ENCODE peak calls at places on chromosomes 13 and 19, in ten cellular contexts. C is suprapubic skin, U is GM12865, K is NB4, P is OCI-LY7, J is natural killer cell, D is AG04449, N is breast epithelium, F is epithelial cell of esophagus, Q is IMR-90. T is an unnamed sample.

GRCh38 chr13:111658150-111659100 is 338.0 kb downstream of the TEX29 start:
- DNase-seq in C (no peak), U (no peak), K (peak; percentile 50), P (no peak), J (no peak), D (no peak), N (no peak), F (no peak), Q (no peak), T (no peak)

GRCh38 chr13:112812306-112813034 is 122.6 kb downstream of the ATP11A start:
- DNase-seq in C (peak; percentile 52), U (no peak), K (no peak), P (no peak), J (no peak), D (no peak), N (no peak), F (no peak), Q (no peak), T (no peak)

GRCh38 chr13:99404005-99404755 is 97.0 kb upstream of the GPR183 start:
- DNase-seq in C (peak; percentile 55), U (no peak), K (no peak), P (no peak), J (no peak), D (no peak), N (no peak), F (peak; percentile 43), Q (no peak), T (no peak)

GRCh38 chr13:41791056-41791455 is 169.9 kb downstream of the VWA8 start:
- DNase-seq in C (no peak), U (no peak), K (no peak), P (no peak), J (no peak), D (no peak), N (no peak), F (no peak), Q (peak; percentile 24), T (no peak)

GRCh38 chr13:32330438-32330837 is 15.1 kb downstream of the BRCA2 start:
- DNase-seq in C (no peak), U (no peak), K (no peak), P (no peak), J (no peak), D (no peak), N (no peak), F (peak; percentile 89), Q (peak; percentile 71), T (no peak)

GRCh38 chr13:43939149-43939548 is 59.4 kb downstream of the LACC1 start:
- DNase-seq in C (no peak), U (no peak), K (no peak), P (no peak), J (no peak), D (no peak), N (no peak), F (no peak), Q (no peak), T (no peak)

GRCh38 chr13:66659291-66660012 is 570.7 kb downstream of the PCDH9 start:
- DNase-seq in C (no peak), U (no peak), K (no peak), P (peak; percentile 90), J (no peak), D (no peak), N (no peak), F (no peak), Q (no peak), T (no peak)

GRCh38 chr13:78309497-78310180 is 293.7 kb downstream of the POU4F1 start:
- DNase-seq in C (no peak), U (peak; percentile 39), K (no peak), P (no peak), J (no peak), D (no peak), N (no peak), F (no peak), Q (no peak), T (no peak)

GRCh38 chr19:7450243-7451223 is 38.3 kb downstream of the PEX11G start:
- DNase-seq in C (no peak), U (peak; percentile 63), K (peak; percentile 62), P (peak; percentile 57), J (no peak), D (no peak), N (no peak), F (peak; percentile 60), Q (peak; percentile 63), T (no peak)

GRCh38 chr19:38901683-38902082 is 1.9 kb downstream of the NFKBIB start:
- DNase-seq in C (no peak), U (no peak), K (no peak), P (no peak), J (no peak), D (no peak), N (no peak), F (no peak), Q (no peak), T (no peak)

GRCh38 chr13:67383358-67383757 is 153.2 kb upstream of the PCDH9 start:
- DNase-seq in C (no peak), U (no peak), K (no peak), P (no peak), J (no peak), D (no peak), N (no peak), F (peak; percentile 3), Q (peak; percentile 17), T (no peak)

GRCh38 chr13:50365683-50366391 is 350.6 kb downstream of the KCNRG start:
- DNase-seq in C (no peak), U (peak; percentile 86), K (peak; percentile 57), P (peak; percentile 56), J (no peak), D (no peak), N (no peak), F (peak; percentile 94), Q (no peak), T (no peak)

GRCh38 chr19:29677001-29677781 is 11.9 kb downstream of the PLEKHF1 start:
- DNase-seq in C (no peak), U (no peak), K (no peak), P (no peak), J (no peak), D (no peak), N (no peak), F (no peak), Q (no peak), T (no peak)

GRCh38 chr19:17058236-17058635 is 17.0 kb downstream of the HAUS8 start:
- DNase-seq in C (no peak), U (no peak), K (no peak), P (no peak), J (no peak), D (no peak), N (no peak), F (peak; percentile 42), Q (peak; percentile 46), T (no peak)

GRCh38 chr19:19655641-19656343 is 7.7 kb downstream of the ATP13A1 start:
- DNase-seq in C (peak; percentile 59), U (no peak), K (no peak), P (no peak), J (no peak), D (no peak), N (no peak), F (no peak), Q (no peak), T (no peak)

GRCh38 chr13:81987159-81987558 is 1646.2 kb upstream of the SPRY2 start:
- DNase-seq in C (no peak), U (no peak), K (no peak), P (no peak), J (no peak), D (no peak), N (no peak), F (peak; percentile 10), Q (no peak), T (no peak)

GRCh38 chr19:48962029-48962848 is 2.9 kb upstream of the FTL start:
- DNase-seq in C (no peak), U (peak; percentile 90), K (peak; percentile 87), P (peak; percentile 83), J (peak; percentile 56), D (no peak), N (no peak), F (peak; percentile 11), Q (no peak), T (no peak)

GRCh38 chr13:100883453-100883852 is 208.9 kb upstream of the TMTC4 start:
- DNase-seq in C (no peak), U (no peak), K (no peak), P (no peak), J (no peak), D (no peak), N (no peak), F (no peak), Q (no peak), T (no peak)

GRCh38 chr19:289651-290538 is 1.3 kb downstream of the PLPP2 start:
- DNase-seq in C (no peak), U (peak; percentile 29), K (no peak), P (no peak), J (peak; percentile 47), D (no peak), N (peak; percentile 86), F (peak; percentile 94), Q (peak; percentile 25), T (no peak)

GRCh38 chr19:51339687-51340656 is 2.0 kb downstream of the VSIG10L start:
- DNase-seq in C (peak; percentile 100), U (peak; percentile 98), K (peak; percentile 94), P (peak; percentile 87), J (peak; percentile 70), D (peak; percentile 74), N (peak; percentile 97), F (peak; percentile 99), Q (peak; percentile 95), T (peak; percentile 90)
- TF ChIP-seq CTCF in C (peak; percentile 23), U (peak; percentile 38), K (no peak), P (peak; percentile 19), J (no peak), D (peak; percentile 11), N (no peak), F (peak; percentile 5), Q (peak; percentile 33), T (peak; percentile 20)

GRCh38 chr13:60617863-60618733 is 221.1 kb downstream of the TDRD3 start:
- DNase-seq in C (no peak), U (no peak), K (peak; percentile 20), P (no peak), J (no peak), D (no peak), N (no peak), F (peak; percentile 34), Q (peak; percentile 36), T (no peak)
- TF ChIP-seq CTCF in C (no peak), U (peak; percentile 11), K (peak; percentile 17), P (peak; percentile 13), J (no peak), D (peak; percentile 37), N (no peak), F (peak; percentile 20), Q (peak; percentile 47), T (peak; percentile 53)

DNA sequence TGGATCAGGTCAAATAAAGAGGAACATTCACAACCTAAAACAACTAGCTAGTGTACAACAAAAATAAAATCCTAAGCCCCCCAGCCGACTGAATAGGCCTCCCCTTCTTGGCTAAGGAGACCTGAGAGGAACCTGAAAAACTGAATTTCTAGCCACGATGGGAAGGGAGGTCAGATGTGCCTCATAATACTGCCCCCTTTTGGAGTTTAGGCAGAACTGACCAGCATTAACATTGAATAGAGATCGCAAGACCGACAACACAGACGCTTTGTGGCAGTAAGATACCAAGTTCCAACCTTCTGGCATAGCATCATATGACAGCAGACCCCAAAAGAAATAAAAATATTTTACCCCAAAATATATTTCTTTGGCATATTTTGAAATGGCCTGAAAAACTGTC is 15.9 kb downstream of the CBY2 start:
- DNase-seq in C (no peak), U (peak; percentile 74), K (peak; percentile 61), P (peak; percentile 7), J (no peak), D (no peak), N (no peak), F (peak; percentile 52), Q (peak; percentile 14), T (no peak)
- TF ChIP-seq CTCF in C (no peak), U (peak; percentile 75), K (peak; percentile 76), P (peak; percentile 68), J (no peak), D (peak; percentile 58), N (no peak), F (peak; percentile 72), Q (peak; percentile 52), T (peak; percentile 44)

GRCh38 chr13:73998631-73999030 is 135.6 kb downstream of the KLF12 start:
- DNase-seq in C (no peak), U (peak; percentile 55), K (no peak), P (no peak), J (no peak), D (no peak), N (no peak), F (no peak), Q (no peak), T (no peak)
- TF ChIP-seq CTCF in C (no peak), U (no peak), K (no peak), P (peak; percentile 58), J (no peak), D (no peak), N (no peak), F (no peak), Q (no peak), T (no peak)